ENCODE peak calls at places on chromosome 9, in five cellular contexts. F is H54, E is HCT116, A is tibial nerve, V is prostate gland. M is an unnamed sample.

GRCh38 chr9:88775037-88775471 is 216.2 kb upstream of the S1PR3 start:
- DNase-seq in F (no peak), E (no peak), A (no peak), V (peak), M (no peak)

GRCh38 chr9:126146254-126147145 is 180.1 kb upstream of the MVB12B start:
- DNase-seq in F (no peak), E (no peak), A (no peak), V (no peak), M (peak)

GRCh38 chr9:82797539-82797938 is 265.4 kb downstream of the RASEF start:
- DNase-seq in F (no peak), E (no peak), A (no peak), V (no peak), M (no peak)

GRCh38 chr9:125494555-125494920 is 212.5 kb downstream of the MAPKAP1 start:
- DNase-seq in F (peak), E (no peak), A (no peak), V (no peak), M (no peak)

GRCh38 chr9:36336511-36336910 is 63.6 kb downstream of the RNF38 start:
- DNase-seq in F (no peak), E (no peak), A (no peak), V (no peak), M (no peak)

GRCh38 chr9:97803167-97804058 is 49.6 kb upstream of the FOXE1 start:
- DNase-seq in F (peak), E (peak), A (peak), V (peak), M (no peak)

GRCh38 chr9:70935856-70936255 is 185.6 kb downstream of the TRPM3 start:
- DNase-seq in F (no peak), E (no peak), A (no peak), V (no peak), M (no peak)

GRCh38 chr9:112086627-112087026 is 88.5 kb downstream of the SUSD1 start:
- DNase-seq in F (no peak), E (no peak), A (no peak), V (no peak), M (no peak)

GRCh38 chr9:113590991-113591898 is 127.7 kb downstream of the RGS3 start:
- DNase-seq in F (peak), E (no peak), A (peak), V (peak), M (no peak)

GRCh38 chr9:29297592-29297991 is 1724.3 kb upstream of the C9orf72 start:
- DNase-seq in F (no peak), E (no peak), A (no peak), V (no peak), M (no peak)

GRCh38 chr9:84315278-84315877 is 25.2 kb downstream of the SLC28A3 start:
- DNase-seq in F (peak), E (peak), A (peak), V (peak), M (no peak)

GRCh38 chr9:3855601-3856328 is 330.0 kb upstream of the RFX3 start:
- DNase-seq in F (no peak), E (no peak), A (no peak), V (no peak), M (no peak)

GRCh38 chr9:131254107-131254491 is 22.2 kb downstream of the FAM78A start:
- DNase-seq in F (no peak), E (no peak), A (no peak), V (no peak), M (no peak)

GRCh38 chr9:117413346-117414219 is 1.3 kb downstream of the ASTN2 start:
- DNase-seq in F (no peak), E (no peak), A (no peak), V (peak), M (no peak)

GRCh38 chr9:132384376-132384775 is 22.3 kb downstream of the TTF1 start:
- DNase-seq in F (no peak), E (no peak), A (no peak), V (no peak), M (no peak)

GRCh38 chr9:132383462-132383883 is 23.2 kb downstream of the TTF1 start:
- DNase-seq in F (no peak), E (no peak), A (no peak), V (no peak), M (no peak)

DNA sequence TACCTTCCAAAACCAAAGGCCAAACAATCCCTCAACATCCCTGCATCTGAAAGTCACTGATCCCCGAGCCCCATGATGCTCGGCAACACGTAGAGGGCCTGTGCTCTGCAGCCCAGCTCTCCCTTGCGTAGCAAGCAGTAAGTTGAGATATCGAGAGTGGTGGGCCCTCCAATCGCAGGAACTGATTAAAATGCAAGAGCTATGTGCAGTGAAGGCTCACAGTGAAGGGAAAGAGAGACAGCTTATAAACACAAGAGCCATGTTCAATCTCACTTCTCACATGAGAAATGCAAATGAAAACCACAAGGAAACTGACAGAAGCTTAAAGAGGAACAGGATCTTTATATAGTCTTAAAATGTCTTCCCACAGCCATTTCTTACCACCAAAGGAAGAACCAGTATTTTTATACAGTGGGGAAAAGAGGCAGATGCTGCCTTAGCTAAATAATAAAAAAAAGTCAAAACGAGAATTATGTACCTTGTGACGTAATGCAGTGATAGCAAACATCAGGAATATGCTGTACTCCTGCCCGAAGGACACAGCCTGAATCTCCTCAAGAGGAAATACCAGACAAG is 24.6 kb downstream of the TTF1 start:
- DNase-seq in F (no peak), E (no peak), A (no peak), V (peak), M (no peak)
- TF ChIP-seq POLR2A in F (no peak), E (no peak), A (no peak), V (no peak), M (no peak)

GRCh38 chr9:99255651-99256050 is 33.6 kb downstream of the SEC61B start:
- DNase-seq in F (no peak), E (no peak), A (no peak), V (no peak), M (no peak)

GRCh38 chr9:99251157-99251556 is 29.1 kb downstream of the SEC61B start:
- DNase-seq in F (no peak), E (no peak), A (no peak), V (no peak), M (no peak)

GRCh38 chr9:99257723-99258364 is 35.8 kb downstream of the SEC61B start:
- DNase-seq in F (no peak), E (no peak), A (no peak), V (no peak), M (no peak)

GRCh38 chr9:99253134-99253533 is 31.1 kb downstream of the SEC61B start:
- DNase-seq in F (no peak), E (no peak), A (no peak), V (no peak), M (no peak)

GRCh38 chr9:99253772-99254431 is 31.8 kb downstream of the SEC61B start:
- DNase-seq in F (no peak), E (no peak), A (no peak), V (no peak), M (no peak)
- TF ChIP-seq POLR2A in F (no peak), E (no peak), A (no peak), V (no peak), M (no peak)

GRCh38 chr9:124355941-124356744 is 59.1 kb downstream of the PSMB7 start:
- DNase-seq in F (no peak), E (no peak), A (no peak), V (no peak), M (no peak)

GRCh38 chr9:124353166-124353768 is 62.0 kb downstream of the PSMB7 start:
- DNase-seq in F (no peak), E (no peak), A (no peak), V (no peak), M (no peak)

GRCh38 chr9:124353811-124354274 is 61.4 kb downstream of the PSMB7 start:
- DNase-seq in F (no peak), E (no peak), A (no peak), V (no peak), M (no peak)

GRCh38 chr9:124355032-124355940 is 60.0 kb downstream of the PSMB7 start:
- DNase-seq in F (no peak), E (no peak), A (no peak), V (no peak), M (no peak)

DNA sequence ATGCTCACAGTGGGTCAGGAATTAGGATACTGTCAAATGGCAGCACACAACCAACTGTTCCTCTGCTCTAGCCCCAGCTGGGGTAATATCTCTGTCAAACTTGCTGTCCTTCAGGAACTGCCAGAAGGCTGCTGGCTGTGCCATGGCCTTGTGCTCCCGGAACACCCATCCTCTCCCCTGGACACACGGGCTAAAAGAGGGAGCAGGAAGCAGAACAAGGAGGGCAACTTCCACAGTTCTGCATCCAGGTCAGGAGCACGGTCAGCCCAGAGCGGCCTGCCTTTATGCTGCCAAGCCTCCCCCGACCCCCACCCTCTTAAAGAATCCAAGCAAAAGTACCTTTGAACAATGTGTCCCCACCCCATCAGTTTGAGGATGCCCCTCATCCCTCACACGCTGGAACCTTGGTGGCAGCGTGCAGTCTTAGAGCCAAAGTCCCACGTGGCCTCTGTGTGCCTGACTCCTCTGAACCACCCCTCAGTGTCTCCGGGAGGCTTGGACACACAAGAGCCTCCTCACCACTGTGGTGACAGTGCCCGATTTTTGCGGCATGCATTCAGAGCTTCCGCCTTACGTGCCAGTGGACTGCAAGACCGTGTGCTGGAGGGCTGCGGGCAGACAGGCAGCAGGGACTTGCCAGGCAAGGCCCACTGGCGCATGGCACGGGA is 60.7 kb downstream of the PSMB7 start:
- DNase-seq in F (no peak), E (no peak), A (no peak), V (no peak), M (no peak)
- TF ChIP-seq POLR2A in F (no peak), E (no peak), A (no peak), V (no peak), M (no peak)

GRCh38 chr9:99103909-99104458 is 929 bp upstream of the TGFBR1 start:
- DNase-seq in F (peak), E (no peak), A (no peak), V (peak), M (no peak)

GRCh38 chr9:99105152-99106043 is 485 bp downstream of the TGFBR1 start:
- DNase-seq in F (peak), E (no peak), A (peak), V (peak), M (no peak)

GRCh38 chr9:99106044-99106375 is 1.1 kb downstream of the TGFBR1 start:
- DNase-seq in F (no peak), E (no peak), A (no peak), V (no peak), M (no peak)

GRCh38 chr9:99103505-99103904 is 1.4 kb upstream of the TGFBR1 start:
- DNase-seq in F (no peak), E (no peak), A (no peak), V (no peak), M (no peak)

GRCh38 chr9:99104459-99105151 is at the start of gene TGFBR1:
- DNase-seq in F (peak), E (peak), A (peak), V (peak), M (no peak)
- TF ChIP-seq POLR2A in F (peak), E (peak), A (peak), V (peak), M (peak)

DNA sequence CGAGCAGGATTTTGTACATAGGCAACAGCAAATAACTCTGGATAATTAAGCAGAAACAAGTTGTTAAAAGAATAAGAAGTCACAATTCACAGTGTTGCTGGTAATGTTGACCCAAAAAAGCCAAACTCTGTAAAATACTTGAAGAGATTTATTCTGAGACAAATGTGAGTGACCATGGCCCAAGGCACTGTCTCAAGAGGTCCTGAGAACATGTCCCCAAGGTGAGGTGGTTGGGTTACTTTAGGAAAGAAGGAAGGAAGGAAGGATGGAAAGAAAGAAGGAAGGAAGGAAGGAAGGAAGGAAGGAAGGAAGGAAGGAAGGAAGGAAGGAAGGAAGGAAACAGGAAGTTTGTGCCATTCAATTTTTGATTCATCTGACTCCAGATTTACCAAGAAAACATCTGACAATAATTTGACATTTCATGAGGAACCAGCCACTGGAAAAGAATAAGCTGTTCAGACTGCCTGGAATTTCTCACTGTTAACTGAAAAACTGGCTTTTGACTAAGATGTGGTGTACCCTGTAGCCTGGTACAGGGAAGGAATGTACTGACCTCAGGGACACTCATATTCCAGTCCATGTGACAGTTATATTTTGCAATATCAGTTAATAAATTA is 295.9 kb upstream of the TNC start:
- DNase-seq in F (no peak), E (no peak), A (no peak), V (no peak), M (no peak)
- TF ChIP-seq POLR2A in F (no peak), E (no peak), A (no peak), V (no peak), M (no peak)

GRCh38 chr9:134364391-134365114 is 38.3 kb downstream of the RXRA start:
- DNase-seq in F (no peak), E (no peak), A (no peak), V (no peak), M (no peak)
- TF ChIP-seq POLR2A in F (no peak), E (no peak), A (no peak), V (no peak), M (no peak)

GRCh38 chr9:130039504-130040147 is 3.4 kb downstream of the FNBP1 start:
- DNase-seq in F (no peak), E (no peak), A (no peak), V (no peak), M (no peak)

GRCh38 chr9:130036099-130036498 is 6.9 kb downstream of the FNBP1 start:
- DNase-seq in F (no peak), E (no peak), A (no peak), V (no peak), M (no peak)

GRCh38 chr9:130030821-130031481 is 12.0 kb downstream of the FNBP1 start:
- DNase-seq in F (no peak), E (no peak), A (no peak), V (no peak), M (no peak)

GRCh38 chr9:130029591-130029990 is 13.4 kb downstream of the FNBP1 start:
- DNase-seq in F (no peak), E (no peak), A (no peak), V (no peak), M (no peak)

GRCh38 chr9:130034570-130034969 is 8.4 kb downstream of the FNBP1 start:
- DNase-seq in F (peak), E (no peak), A (no peak), V (no peak), M (no peak)
- TF ChIP-seq POLR2A in F (no peak), E (no peak), A (no peak), V (no peak), M (no peak)

DNA sequence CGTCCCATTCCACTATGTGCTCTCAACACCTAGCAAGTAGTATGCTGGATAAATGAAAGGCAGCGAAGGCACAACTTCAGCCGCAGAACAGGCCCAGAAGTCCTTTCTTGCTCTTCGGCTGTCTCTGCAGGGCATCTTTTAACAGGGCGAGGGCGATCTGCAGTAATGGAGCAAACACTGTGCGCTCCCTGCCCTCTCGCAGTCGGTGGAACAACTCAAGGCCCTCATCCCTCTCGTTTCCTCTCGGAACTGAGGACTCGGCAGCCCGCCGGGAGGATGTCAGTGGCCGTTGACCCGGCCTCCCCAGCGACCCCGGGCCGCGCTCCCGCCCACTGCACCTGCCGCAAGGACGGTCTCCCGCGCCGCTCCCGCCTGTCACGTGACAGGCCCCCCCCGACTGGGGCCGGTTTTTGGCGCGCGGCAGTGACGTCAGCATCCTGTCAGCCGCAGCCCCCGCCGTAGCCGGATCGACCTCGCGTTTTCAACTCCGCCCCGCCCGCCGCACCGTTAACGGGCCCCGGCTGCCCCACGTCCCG is 1.1 kb downstream of the ZNF367 start:
- DNase-seq in F (peak), E (peak), A (peak), V (peak), M (no peak)
- TF ChIP-seq POLR2A in F (peak), E (no peak), A (peak), V (peak), M (no peak)

M was measured in vagina.